ENCODE peak calls at places on chromosomes 7 and 10, in five cellular contexts. E is ascending aorta, Q is sigmoid colon, V is cardiac fibroblast, T is GM13977. O is an unnamed sample.

GRCh38 chr10:85238676-85239075 is 910.3 kb downstream of the CCSER2 start:
- DNase-seq in V (no peak), Q (no peak), T (no peak), E (no peak), O (no peak)

GRCh38 chr10:19930936-19931859 is 115.0 kb downstream of the PLXDC2 start:
- DNase-seq in E (peak; percentile 74), V (peak; percentile 68), T (no peak), Q (peak; percentile 83), O (no peak)

GRCh38 chr7:5422324-5423271 is 1.0 kb downstream of the TNRC18 start:
- DNase-seq in E (no peak), T (no peak), V (peak; percentile 39), Q (no peak), O (no peak)

GRCh38 chr10:7441395-7442161 is 30.7 kb upstream of the SFMBT2 start:
- DNase-seq in E (no peak), V (no peak), T (no peak), Q (no peak), O (no peak)

GRCh38 chr7:8274589-8274988 is 12.6 kb upstream of the ICA1 start:
- DNase-seq in Q (no peak), T (no peak), E (no peak), V (no peak), O (no peak)

GRCh38 chr7:105161366-105161765 is 147.4 kb downstream of the KMT2E start:
- DNase-seq in Q (no peak), T (no peak), E (no peak), V (no peak), O (no peak)

GRCh38 chr7:3482147-3482921 is 181.3 kb downstream of the SDK1 start:
- DNase-seq in T (no peak), E (no peak), V (peak; percentile 77), Q (no peak), O (no peak)

GRCh38 chr10:86400705-86401587 is 34.4 kb upstream of the GRID1 start:
- DNase-seq in V (peak; percentile 46), Q (peak; percentile 81), E (peak; percentile 84), T (peak; percentile 67), O (peak; percentile 75)

GRCh38 chr10:867807-868206 is 63.7 kb downstream of the LARP4B start:
- DNase-seq in Q (no peak), V (no peak), E (no peak), T (no peak), O (no peak)

GRCh38 chr7:141074997-141075396 is 1.1 kb downstream of the TMEM178B start:
- DNase-seq in V (no peak), T (no peak), E (no peak), Q (no peak), O (no peak)

GRCh38 chr7:146701166-146701565 is 584.6 kb downstream of the CNTNAP2 start:
- DNase-seq in E (no peak), Q (no peak), T (no peak), V (no peak), O (no peak)

GRCh38 chr7:40499718-40500117 is 364.9 kb downstream of the SUGCT start:
- DNase-seq in Q (no peak), V (no peak), T (no peak), E (no peak), O (no peak)

GRCh38 chr7:155205368-155206285 is 92.1 kb upstream of the INSIG1 start:
- DNase-seq in T (peak; percentile 91), V (peak; percentile 98), Q (peak; percentile 95), E (peak; percentile 87), O (peak; percentile 94)
- TF ChIP-seq CTCF in T (no peak), V (no peak), Q (no peak), E (no peak), O (no peak)

DNA sequence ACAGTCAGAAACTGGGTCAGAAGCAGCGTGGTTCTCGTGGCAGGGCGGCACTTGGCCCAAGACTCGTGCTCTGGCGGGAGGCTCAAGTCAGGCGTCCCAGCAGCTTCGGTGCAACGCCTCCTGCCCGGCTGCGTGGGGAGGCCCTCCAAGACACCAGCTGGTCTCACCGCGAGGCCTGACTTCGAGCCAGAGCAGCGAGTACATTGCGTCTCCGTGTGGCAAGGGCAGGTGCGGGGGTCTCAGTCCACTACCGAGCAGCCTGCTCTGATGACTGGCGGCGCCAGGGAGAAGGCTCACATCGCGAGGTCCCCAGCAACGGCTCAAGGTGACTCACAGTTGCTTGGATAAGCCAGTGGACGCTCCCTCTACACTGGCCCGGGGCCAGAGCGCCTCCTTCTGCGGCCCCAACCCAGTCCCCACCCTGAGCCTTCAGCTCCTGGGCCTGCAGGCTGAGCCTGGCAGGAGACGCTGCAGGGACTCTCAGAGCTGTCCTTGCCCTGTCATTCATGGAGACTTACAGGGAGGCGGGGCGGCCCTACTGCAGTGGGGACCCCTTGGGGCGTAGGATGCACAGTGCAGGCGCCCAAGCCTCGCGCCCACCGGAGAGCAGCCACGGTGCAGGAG is 41.9 kb upstream of the PRKAR1B start:
- DNase-seq in V (no peak), E (no peak), T (no peak), Q (peak; percentile 82), O (no peak)
- TF ChIP-seq CTCF in V (no peak), E (no peak), T (no peak), Q (no peak), O (no peak)

DNA sequence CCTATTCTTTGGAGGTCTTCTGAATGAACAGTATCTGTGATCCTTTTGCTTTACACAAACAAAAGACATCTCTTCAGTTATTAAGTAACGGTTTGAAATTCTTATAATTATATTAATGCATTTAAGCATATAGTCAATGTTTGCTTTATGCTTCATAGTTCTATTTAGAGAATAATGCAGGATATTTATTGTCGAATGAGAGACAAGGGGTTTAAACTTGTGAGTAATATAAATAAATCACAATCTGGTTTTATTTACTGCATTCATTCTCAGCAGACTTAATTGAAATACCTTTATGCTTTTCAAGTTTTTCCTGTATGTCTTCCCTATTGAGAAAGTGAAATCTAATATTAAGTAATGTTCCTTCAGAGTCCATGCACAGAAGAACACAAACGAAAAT is 149.5 kb upstream of the LRRN3 start:
- DNase-seq in Q (no peak), V (no peak), T (no peak), E (no peak), O (no peak)
- TF ChIP-seq CTCF in Q (no peak), V (no peak), T (no peak), E (no peak), O (no peak)

GRCh38 chr10:48981310-48981907 is 41.8 kb upstream of the LRRC18 start:
- DNase-seq in E (peak; percentile 71), Q (no peak), V (peak; percentile 52), T (peak; percentile 68), O (peak; percentile 31)
- TF ChIP-seq CTCF in E (peak; percentile 83), Q (peak; percentile 85), V (peak; percentile 89), T (peak; percentile 75), O (peak; percentile 86)

GRCh38 chr7:10022957-10023356 is 950.7 kb upstream of the PHF14 start:
- DNase-seq in Q (no peak), E (no peak), T (no peak), V (no peak), O (no peak)
- TF ChIP-seq CTCF in Q (no peak), E (no peak), T (no peak), V (no peak), O (no peak)

GRCh38 chr10:23310443-23310842 is 34.2 kb downstream of the C10orf67 start:
- DNase-seq in E (no peak), T (no peak), Q (no peak), V (no peak), O (no peak)
- TF ChIP-seq CTCF in E (no peak), T (no peak), Q (no peak), V (no peak), O (no peak)

DNA sequence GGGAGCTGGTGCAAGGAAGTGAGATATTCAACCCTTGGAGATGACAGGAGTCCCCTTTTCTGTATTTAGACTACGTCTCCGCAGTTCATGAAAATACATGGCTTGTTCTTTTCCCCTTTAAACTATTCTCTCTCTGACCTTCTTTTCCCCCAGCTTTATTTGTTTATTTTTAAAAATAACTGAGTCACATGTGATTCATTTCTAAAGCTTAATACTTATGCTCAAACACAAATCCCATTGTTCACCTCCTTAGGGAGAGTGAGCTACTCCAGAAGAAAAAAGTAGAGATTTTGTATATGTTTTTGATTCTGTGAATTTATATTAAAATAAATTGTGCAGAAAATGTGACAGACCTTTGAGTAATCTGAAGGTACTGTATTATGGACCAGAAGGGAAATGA is 35.9 kb upstream of the FZD1 start:
- DNase-seq in V (peak; percentile 60), Q (no peak), E (no peak), T (no peak), O (no peak)
- TF ChIP-seq CTCF in V (no peak), Q (no peak), E (no peak), T (no peak), O (no peak)

GRCh38 chr7:1844336-1844955 is 174.4 kb downstream of the ELFN1 start:
- DNase-seq in T (no peak), V (no peak), E (peak; percentile 54), Q (peak; percentile 60), O (peak; percentile 15)
- TF ChIP-seq CTCF in T (peak; percentile 27), V (no peak), E (no peak), Q (no peak), O (no peak)

DNA sequence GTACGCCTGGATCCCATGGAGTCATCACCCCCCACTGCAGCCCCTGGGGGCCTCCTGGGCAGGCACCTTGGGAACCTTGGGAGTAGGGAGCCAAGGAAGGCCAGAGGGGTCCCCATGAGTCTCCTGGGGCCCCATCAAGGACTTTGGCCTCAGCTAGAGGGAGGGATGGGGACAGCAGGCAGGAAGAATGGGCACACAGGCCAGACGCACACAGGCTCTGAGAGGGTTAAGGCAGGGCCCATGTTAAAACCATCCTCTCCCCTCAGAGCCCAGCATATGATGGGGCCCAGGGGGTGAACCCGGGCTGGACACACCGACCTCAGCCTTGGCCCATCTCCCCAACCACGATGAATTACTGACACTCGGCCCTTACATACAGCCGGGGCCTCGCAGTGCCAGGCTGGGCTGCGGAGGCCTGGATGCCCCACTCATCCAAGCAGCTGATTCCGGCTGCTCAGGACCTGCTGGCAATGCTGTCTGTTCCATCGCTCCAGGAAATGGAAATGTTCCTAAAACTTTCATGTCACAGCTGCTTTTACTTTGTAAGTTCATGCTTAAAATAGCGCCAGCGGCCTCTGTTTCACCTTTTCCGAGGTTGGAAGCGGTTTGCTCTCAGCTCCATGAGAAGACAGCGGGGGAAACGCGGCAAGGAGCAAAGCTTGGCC is 17.3 kb upstream of the INPP5A start:
- DNase-seq in E (peak; percentile 88), V (no peak), T (peak; percentile 15), Q (peak; percentile 90), O (no peak)
- TF ChIP-seq CTCF in E (no peak), V (no peak), T (no peak), Q (no peak), O (no peak)

GRCh38 chr7:122528879-122529481 is 169.9 kb downstream of the RNF133 start:
- DNase-seq in T (peak; percentile 10), Q (no peak), E (no peak), V (peak; percentile 73), O (no peak)

GRCh38 chr7:122535086-122535485 is 163.8 kb downstream of the RNF133 start:
- DNase-seq in T (no peak), V (no peak), E (no peak), Q (no peak), O (no peak)

GRCh38 chr7:122532406-122533269 is 166.3 kb downstream of the RNF133 start:
- DNase-seq in E (no peak), V (peak; percentile 53), T (peak; percentile 2), Q (no peak), O (no peak)
- TF ChIP-seq CTCF in E (no peak), V (peak; percentile 23), T (peak; percentile 39), Q (no peak), O (peak; percentile 32)